ENCODE peak calls at places on chromosomes 1 and 21, in six cellular contexts. W is transverse colon, O is A549, B is ovary, R is sigmoid colon, A is HepG2. T is an unnamed sample.

GRCh38 chr1:184222561-184223157 is 164.2 kb upstream of the C1orf21 start:
- DNase-seq in W (peak), R (peak), A (peak), B (peak), O (peak), T (no peak)

GRCh38 chr1:2073382-2074230 is 23.4 kb downstream of the PRKCZ start:
- DNase-seq in W (no peak), O (no peak), A (no peak), R (no peak), B (no peak), T (no peak)

GRCh38 chr1:152170287-152170933 is 11.4 kb upstream of the RPTN start:
- DNase-seq in R (no peak), B (no peak), A (no peak), O (no peak), W (no peak), T (no peak)

GRCh38 chr1:167157101-167157500 is 63.2 kb downstream of the STYXL2 start:
- DNase-seq in O (no peak), A (no peak), R (no peak), W (no peak), B (no peak), T (no peak)

GRCh38 chr1:31214316-31215082 is 25.2 kb downstream of the NKAIN1 start:
- DNase-seq in R (no peak), W (no peak), O (no peak), A (peak), B (no peak), T (no peak)

GRCh38 chr1:48654606-48655210 is 122.0 kb downstream of the BEND5 start:
- DNase-seq in B (no peak), A (no peak), R (no peak), W (no peak), O (no peak), T (no peak)

GRCh38 chr1:206550446-206550845 is 43.1 kb downstream of the RASSF5 start:
- DNase-seq in R (no peak), W (no peak), A (no peak), O (no peak), B (no peak), T (no peak)

GRCh38 chr1:211920141-211920572 is 89.6 kb upstream of the LPGAT1 start:
- DNase-seq in B (no peak), A (no peak), O (peak), R (peak), W (no peak), T (peak)

GRCh38 chr1:197850918-197851317 is 51.5 kb upstream of the C1orf53 start:
- DNase-seq in B (no peak), O (no peak), A (no peak), R (no peak), W (no peak), T (no peak)

GRCh38 chr1:94463056-94463764 is 45.0 kb downstream of the ABCD3 start:
- DNase-seq in A (no peak), R (no peak), B (no peak), O (no peak), W (no peak), T (no peak)

GRCh38 chr1:225843426-225843795 is 33.5 kb downstream of the EPHX1 start:
- DNase-seq in B (no peak), A (no peak), O (no peak), R (no peak), W (no peak), T (no peak)

GRCh38 chr1:90407737-90408136 is 309.4 kb downstream of the BARHL2 start:
- DNase-seq in O (no peak), A (no peak), B (no peak), W (no peak), R (no peak), T (no peak)

GRCh38 chr1:106225406-106225805 is 831.1 kb upstream of the PRMT6 start:
- DNase-seq in A (no peak), B (no peak), W (no peak), O (no peak), R (no peak), T (no peak)

GRCh38 chr1:109391626-109392025 is 6.1 kb downstream of the SORT1 start:
- DNase-seq in O (no peak), R (no peak), B (no peak), A (no peak), W (no peak), T (no peak)

GRCh38 chr1:92747735-92748134 is 37.2 kb downstream of the EVI5 start:
- DNase-seq in B (no peak), A (no peak), O (no peak), W (no peak), R (no peak), T (no peak)

GRCh38 chr1:224080082-224080774 is 33.7 kb upstream of the FBXO28 start:
- DNase-seq in O (no peak), A (no peak), W (no peak), B (no peak), R (no peak), T (no peak)

GRCh38 chr1:109275706-109276345 is 7.1 kb downstream of the PSRC1 start:
- DNase-seq in O (no peak), B (no peak), A (peak), R (no peak), W (no peak), T (no peak)

GRCh38 chr1:15758537-15758936 is at the start of gene FBLIM1:
- DNase-seq in A (no peak), B (no peak), W (no peak), R (peak), O (no peak), T (no peak)

GRCh38 chr1:64701071-64701470 is 43.8 kb upstream of the RAVER2 start:
- DNase-seq in O (no peak), B (no peak), R (no peak), A (no peak), W (no peak), T (no peak)

GRCh38 chr1:115911298-115911697 is 65.0 kb upstream of the SLC22A15 start:
- DNase-seq in R (no peak), A (no peak), O (no peak), B (no peak), W (no peak), T (no peak)

GRCh38 chr1:46404482-46405203 is 10.5 kb downstream of the FAAH start:
- DNase-seq in A (no peak), B (no peak), R (no peak), O (no peak), W (no peak), T (no peak)

GRCh38 chr1:51569284-51570062 is 47.4 kb upstream of the OSBPL9 start:
- DNase-seq in R (no peak), A (peak), B (peak), W (peak), O (peak), T (no peak)
- TF ChIP-seq POLR2A in R (no peak), A (no peak), B (no peak), W (no peak), O (no peak), T (no peak)

GRCh38 chr1:154791292-154792278 is 78.5 kb downstream of the KCNN3 start:
- DNase-seq in W (peak), B (no peak), R (no peak), A (no peak), O (no peak), T (no peak)
- TF ChIP-seq EP300 in W (no peak), B (no peak), R (no peak), A (no peak), O (no peak), T (no peak)

GRCh38 chr1:234772345-234773147 is 162.6 kb upstream of the IRF2BP2 start:
- DNase-seq in W (peak), O (peak), A (peak), R (peak), B (no peak), T (no peak)
- TF ChIP-seq POLR2A in W (peak), O (no peak), A (peak), R (no peak), B (no peak), T (no peak)

GRCh38 chr1:84283381-84283780 is 18.1 kb upstream of the SAMD13 start:
- DNase-seq in R (no peak), B (no peak), A (no peak), W (no peak), O (no peak), T (no peak)
- TF ChIP-seq EP300 in R (no peak), B (no peak), A (no peak), W (no peak), O (no peak), T (no peak)

GRCh38 chr1:19485362-19486187 is at the start of gene CAPZB:
- DNase-seq in R (peak), O (peak), B (peak), A (peak), W (peak), T (peak)
- TF ChIP-seq POLR2A in R (peak), O (peak), B (peak), A (peak), W (peak), T (peak)

DNA sequence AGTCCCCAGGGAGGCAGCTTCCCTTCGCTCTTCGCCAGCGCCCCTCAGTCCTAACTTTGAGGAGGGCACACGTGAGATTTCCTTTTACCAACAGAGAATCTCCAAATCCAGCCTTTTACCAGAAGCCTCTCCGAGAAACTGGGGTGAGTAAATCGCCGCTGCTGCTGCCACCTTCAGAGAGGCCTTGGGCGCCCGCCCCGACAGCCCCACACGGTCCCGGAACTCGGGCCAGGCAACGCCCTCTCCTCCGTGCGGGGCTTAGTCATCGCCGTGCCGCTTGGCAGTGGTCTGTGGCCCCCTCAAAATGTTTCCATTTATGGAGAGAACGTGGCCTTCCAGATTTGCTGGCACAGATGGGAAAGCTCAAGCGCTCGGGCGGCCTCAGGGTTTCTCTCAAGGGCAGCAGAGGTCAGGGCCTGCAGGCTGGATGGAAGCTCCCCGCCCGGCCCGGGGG is 41.4 kb upstream of the COL6A2 start:
- DNase-seq in W (peak), R (peak), B (peak), O (no peak), A (no peak), T (peak)
- TF ChIP-seq EP300 in W (peak), R (peak), B (peak), O (no peak), A (no peak), T (peak)

DNA sequence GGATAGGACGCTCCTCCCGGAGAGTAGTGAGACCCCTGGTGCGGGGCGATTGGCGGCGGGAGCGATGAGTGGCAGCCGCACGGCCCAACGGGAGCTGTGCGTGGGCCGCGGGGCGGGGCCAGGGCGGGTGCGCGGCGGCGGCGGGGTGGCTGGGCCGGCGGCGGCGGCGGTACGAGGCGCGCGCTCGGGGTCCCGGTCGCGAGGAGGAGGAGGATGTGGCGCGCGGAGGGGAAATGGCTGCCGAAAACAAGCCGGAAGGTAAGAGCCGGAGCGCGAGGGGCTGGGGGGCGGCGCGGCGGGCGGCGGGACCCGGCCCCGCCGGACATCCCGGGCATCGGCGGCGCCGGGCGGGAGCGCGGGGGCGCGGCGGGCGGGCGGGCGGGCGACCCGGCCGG is at the start of gene CAMTA1:
- DNase-seq in W (no peak), R (no peak), A (no peak), B (no peak), O (no peak), T (no peak)
- TF ChIP-seq POLR2A in W (no peak), R (no peak), A (peak), B (peak), O (peak), T (peak)